ENCODE peak calls at places on chromosomes 13 and 19, in five cellular contexts. U is brain microvascular endothelial cell; G is uterus; Z is CD8-positive, alpha-beta T cell; T is coronary artery. C is an unnamed sample.

GRCh38 chr13:94416454-94417080 is 62.9 kb downstream of the DCT start:
- DNase-seq in U (peak; percentile 9), G (no peak), Z (no peak), T (no peak), C (no peak)

GRCh38 chr13:50224534-50224933 is 209.3 kb downstream of the KCNRG start:
- DNase-seq in U (peak; percentile 62), G (no peak), Z (no peak), T (no peak), C (no peak)

GRCh38 chr13:95185851-95186250 is 115.4 kb downstream of the ABCC4 start:
- DNase-seq in U (no peak), G (no peak), Z (peak; percentile 45), T (no peak), C (no peak)

GRCh38 chr19:32422435-32422834 is 16.9 kb downstream of the DPY19L3 start:
- DNase-seq in U (no peak), G (no peak), Z (no peak), T (no peak), C (no peak)

GRCh38 chr13:113448545-113448884 is 4.8 kb downstream of the ADPRHL1 start:
- DNase-seq in U (no peak), G (no peak), Z (no peak), T (no peak), C (no peak)

GRCh38 chr13:92407858-92408257 is 818.7 kb upstream of the GPC6 start:
- DNase-seq in U (no peak), G (no peak), Z (no peak), T (no peak), C (no peak)

GRCh38 chr19:48844472-48844871 is 8.2 kb upstream of the HSD17B14 start:
- DNase-seq in U (no peak), G (no peak), Z (no peak), T (no peak), C (no peak)

GRCh38 chr19:51096473-51097165 is 11.6 kb downstream of the CTU1 start:
- DNase-seq in U (no peak), G (no peak), Z (no peak), T (no peak), C (no peak)

GRCh38 chr13:80037505-80037888 is 303.4 kb downstream of the SPRY2 start:
- DNase-seq in U (peak; percentile 92), G (no peak), Z (no peak), T (no peak), C (no peak)

GRCh38 chr19:611506-611869 is 21.8 kb downstream of the HCN2 start:
- DNase-seq in U (peak; percentile 98), G (no peak), Z (peak; percentile 57), T (no peak), C (no peak)

GRCh38 chr19:35213678-35214632 is 14.6 kb downstream of the FAM187B start:
- DNase-seq in U (peak; percentile 77), G (peak; percentile 81), Z (peak; percentile 83), T (peak; percentile 71), C (no peak)

GRCh38 chr13:45544520-45544919 is 71.0 kb downstream of the ERICH6B start:
- DNase-seq in U (no peak), G (no peak), Z (no peak), T (no peak), C (no peak)

GRCh38 chr19:18332917-18333530 is 7.4 kb upstream of the PGPEP1 start:
- DNase-seq in U (no peak), G (no peak), Z (no peak), T (no peak), C (no peak)

GRCh38 chr19:38404858-38405257 is 2.0 kb downstream of the FAM98C start:
- DNase-seq in U (no peak), G (no peak), Z (no peak), T (no peak), C (no peak)

GRCh38 chr13:42405665-42406390 is 133.9 kb downstream of the AKAP11 start:
- DNase-seq in U (peak; percentile 81), G (no peak), Z (no peak), T (no peak), C (no peak)

GRCh38 chr13:36530861-36531590 is 98.7 kb downstream of the CCNA1 start:
- DNase-seq in U (no peak), G (no peak), Z (no peak), T (no peak), C (no peak)

GRCh38 chr13:44934724-44935123 is 54.5 kb downstream of the NUFIP1 start:
- DNase-seq in U (no peak), G (no peak), Z (no peak), T (no peak), C (no peak)

GRCh38 chr13:24107955-24108614 is 52.4 kb upstream of the SPATA13 start:
- DNase-seq in U (no peak), G (no peak), Z (no peak), T (no peak), C (no peak)

GRCh38 chr13:36069881-36070366 is 61.3 kb downstream of the DCLK1 start:
- DNase-seq in U (no peak), G (peak; percentile 58), Z (no peak), T (no peak), C (no peak)

GRCh38 chr19:45090598-45090997 is 2.4 kb upstream of the PPP1R37 start:
- DNase-seq in U (no peak), G (no peak), Z (no peak), T (no peak), C (no peak)

GRCh38 chr19:48290341-48290922 is 20.6 kb downstream of the ZNF114 start:
- DNase-seq in U (peak; percentile 53), G (peak; percentile 28), Z (no peak), T (no peak), C (no peak)

GRCh38 chr19:23406716-23407115 is 11.4 kb upstream of the ZNF91 start:
- DNase-seq in U (no peak), G (no peak), Z (no peak), T (peak; percentile 33), C (no peak)

GRCh38 chr19:11964496-11964857 is 363 bp upstream of the ZNF763 start:
- DNase-seq in U (no peak), G (no peak), Z (no peak), T (no peak), C (no peak)

GRCh38 chr19:50772408-50773311 is 2.4 kb downstream of the GPR32 start:
- DNase-seq in U (no peak), G (no peak), Z (no peak), T (no peak), C (no peak)

GRCh38 chr13:73913043-73913740 is 221.0 kb downstream of the KLF12 start:
- DNase-seq in U (peak; percentile 68), G (no peak), Z (no peak), T (no peak), C (no peak)

GRCh38 chr13:46831588-46832194 is 34.7 kb upstream of the ESD start:
- DNase-seq in U (peak; percentile 46), G (peak; percentile 36), Z (peak; percentile 18), T (no peak), C (peak; percentile 58)

GRCh38 chr19:41588497-41589209 is 12.7 kb downstream of the CEACAM21 start:
- DNase-seq in U (peak; percentile 39), G (no peak), Z (no peak), T (no peak), C (no peak)

GRCh38 chr19:45091031-45091918 is 1.7 kb upstream of the PPP1R37 start:
- DNase-seq in U (peak; percentile 98), G (peak; percentile 97), Z (peak; percentile 98), T (peak; percentile 98), C (peak; percentile 98)

GRCh38 chr13:98976338-98976737 is 1.5 kb downstream of the DOCK9 start:
- DNase-seq in U (no peak), G (no peak), Z (no peak), T (no peak), C (no peak)

GRCh38 chr13:28753208-28753892 is 34.6 kb upstream of the SLC46A3 start:
- DNase-seq in U (peak; percentile 91), G (no peak), Z (no peak), T (peak; percentile 77), C (no peak)

GRCh38 chr13:51453308-51453958 is 597 bp upstream of the INTS6 start:
- DNase-seq in U (peak; percentile 49), G (peak; percentile 81), Z (peak; percentile 82), T (no peak), C (no peak)

GRCh38 chr19:17328517-17329060 is 6.1 kb downstream of the ANO8 start:
- DNase-seq in U (no peak), G (no peak), Z (peak; percentile 50), T (no peak), C (no peak)

GRCh38 chr19:39448271-39448670 is 2.9 kb downstream of the SUPT5H start:
- DNase-seq in U (peak; percentile 54), G (no peak), Z (no peak), T (no peak), C (no peak)

GRCh38 chr13:25738342-25738771 is 313.5 kb downstream of the SHISA2 start:
- DNase-seq in U (peak; percentile 46), G (no peak), Z (no peak), T (no peak), C (no peak)

GRCh38 chr19:55070755-55071502 is 4.7 kb upstream of the EPS8L1 start:
- DNase-seq in U (peak; percentile 39), G (no peak), Z (no peak), T (no peak), C (no peak)

DNA sequence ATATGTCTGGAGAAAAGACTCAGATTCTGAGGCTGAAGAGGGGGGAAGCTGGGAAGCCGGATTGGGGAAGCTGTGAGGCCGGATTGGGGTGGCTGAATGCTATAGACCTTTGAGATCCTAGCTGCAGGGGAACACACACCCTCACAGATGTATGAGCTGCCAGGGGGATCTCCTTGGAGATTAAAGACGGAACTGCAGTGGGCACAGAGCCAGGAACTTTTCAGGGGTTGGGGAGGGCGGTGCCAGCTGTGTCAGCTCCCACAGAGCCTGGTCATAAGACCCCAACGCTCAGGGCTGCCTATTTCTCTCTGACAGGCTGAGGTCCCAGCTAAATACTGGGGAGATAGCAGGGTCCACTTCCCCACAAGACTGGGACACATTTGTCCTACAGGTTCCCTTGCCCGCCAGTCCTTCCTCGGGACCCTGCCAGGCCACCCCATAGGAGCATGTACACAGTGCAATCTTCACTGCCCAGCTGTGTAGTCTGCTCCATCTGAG is 1894.0 kb downstream of the PCDH9 start:
- DNase-seq in U (no peak), G (no peak), Z (no peak), T (no peak), C (no peak)
- TF ChIP-seq CTCF in U (no peak), G (no peak), Z (no peak), T (no peak), C (no peak)

GRCh38 chr13:33205804-33206221 is 79.7 kb downstream of the STARD13 start:
- DNase-seq in U (peak; percentile 83), G (no peak), Z (no peak), T (no peak), C (no peak)
- H3K27ac ChIP-seq in U (peak overlapping the region; percentile 94), G (peak overlapping the region; percentile 90), Z (no peak overlapping the region), T (peak overlapping the region; percentile 88), C (peak overlapping the region; percentile 42)

GRCh38 chr19:2685204-2685704 is 17.2 kb downstream of the GNG7 start:
- DNase-seq in U (no peak), G (no peak), Z (no peak), T (no peak), C (no peak)
- H3K4me3 ChIP-seq in U (peak overlapping the region; percentile 17), G (no peak overlapping the region), Z (no peak overlapping the region), T (no peak overlapping the region), C (peak overlapping the region; percentile 29)

GRCh38 chr13:64470751-64471150 is 2759.4 kb downstream of the PCDH9 start:
- DNase-seq in U (no peak), G (no peak), Z (no peak), T (no peak), C (no peak)

DNA sequence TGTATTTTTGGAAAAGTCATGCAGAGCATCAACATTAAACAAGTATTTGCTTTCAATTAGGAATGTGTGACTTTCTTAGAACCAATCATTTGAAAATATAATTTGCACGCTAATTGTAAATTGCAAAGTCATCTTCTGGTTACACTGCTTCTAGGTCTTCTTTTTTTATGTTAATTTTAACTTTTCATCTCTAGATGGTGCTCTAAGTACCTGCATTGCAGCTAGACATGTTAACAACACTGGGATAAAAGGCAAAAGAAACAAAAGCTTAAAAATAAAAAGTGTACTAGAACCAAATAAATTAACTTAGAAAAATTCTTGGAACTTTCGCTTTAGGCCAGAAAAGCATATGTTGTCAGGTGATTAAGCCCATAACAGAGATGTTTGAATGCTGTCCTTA is 2758.2 kb downstream of the PCDH9 start:
- DNase-seq in U (no peak), G (no peak), Z (no peak), T (no peak), C (no peak)
- TF ChIP-seq CTCF in U (peak; percentile 41), G (no peak), Z (no peak), T (peak; percentile 21), C (peak; percentile 47)